ENCODE peak calls at places on chromosomes 7 and 10, in five cellular contexts. One of them, this sample, is unnamed. For H3K36me3, the result is how much of the 10 kb centered on the place peaks cover.

GRCh38 chr10:27413387-27413786 is 90.7 kb upstream of the RAB18 start:
- DNase-seq in fibroblast of lung: no peak
- DNase-seq in SK-N-SH: no peak
- DNase-seq in cardiac muscle cell: no peak
- DNase-seq in left lung: no peak
- DNase-seq in this sample: peak

GRCh38 chr7:4931932-4932331 is 27.1 kb downstream of the MMD2 start:
- DNase-seq in fibroblast of lung: no peak
- DNase-seq in cardiac muscle cell: peak
- DNase-seq in SK-N-SH: peak
- DNase-seq in left lung: no peak
- DNase-seq in this sample: peak

GRCh38 chr10:113686028-113686427 is 6.3 kb downstream of the CASP7 start:
- DNase-seq in fibroblast of lung: no peak
- DNase-seq in left lung: no peak
- DNase-seq in SK-N-SH: no peak
- DNase-seq in cardiac muscle cell: no peak
- DNase-seq in this sample: no peak

GRCh38 chr10:80382989-80383388 is 25.4 kb upstream of the PRXL2A start:
- DNase-seq in left lung: no peak
- DNase-seq in SK-N-SH: peak
- DNase-seq in fibroblast of lung: peak
- DNase-seq in cardiac muscle cell: peak
- DNase-seq in this sample: peak

GRCh38 chr7:2450198-2451107 is 25.7 kb downstream of the GRIFIN start:
- DNase-seq in fibroblast of lung: no peak
- DNase-seq in left lung: no peak
- DNase-seq in SK-N-SH: peak
- DNase-seq in cardiac muscle cell: no peak
- DNase-seq in this sample: peak

GRCh38 chr10:12699258-12699700 is 302.2 kb downstream of the CCDC3 start:
- DNase-seq in left lung: peak
- DNase-seq in cardiac muscle cell: no peak
- DNase-seq in fibroblast of lung: peak
- DNase-seq in SK-N-SH: no peak
- DNase-seq in this sample: no peak

GRCh38 chr10:32189400-32190084 is 133.3 kb upstream of the KIF5B start:
- DNase-seq in cardiac muscle cell: no peak
- DNase-seq in fibroblast of lung: peak
- DNase-seq in left lung: no peak
- DNase-seq in SK-N-SH: no peak
- DNase-seq in this sample: no peak

GRCh38 chr10:128881086-128881485 is 586.0 kb upstream of the MGMT start:
- DNase-seq in left lung: no peak
- DNase-seq in SK-N-SH: no peak
- DNase-seq in fibroblast of lung: no peak
- DNase-seq in cardiac muscle cell: no peak
- DNase-seq in this sample: no peak

GRCh38 chr7:25922296-25922695 is 229.7 kb upstream of the NFE2L3 start:
- DNase-seq in cardiac muscle cell: no peak
- DNase-seq in left lung: no peak
- DNase-seq in SK-N-SH: no peak
- DNase-seq in fibroblast of lung: no peak
- DNase-seq in this sample: no peak

GRCh38 chr7:156612930-156613329 is 27.6 kb upstream of the RNF32 start:
- DNase-seq in fibroblast of lung: no peak
- DNase-seq in SK-N-SH: no peak
- DNase-seq in cardiac muscle cell: no peak
- DNase-seq in left lung: no peak
- DNase-seq in this sample: no peak

GRCh38 chr7:21507627-21508343 is 35.1 kb upstream of the DNAH11 start:
- DNase-seq in fibroblast of lung: peak
- DNase-seq in SK-N-SH: peak
- DNase-seq in left lung: peak
- DNase-seq in cardiac muscle cell: peak
- DNase-seq in this sample: peak

GRCh38 chr10:123380491-123381085 is 226.4 kb downstream of the BUB3 start:
- DNase-seq in left lung: no peak
- DNase-seq in cardiac muscle cell: no peak
- DNase-seq in fibroblast of lung: peak
- DNase-seq in SK-N-SH: peak
- DNase-seq in this sample: no peak

GRCh38 chr10:97571622-97572021 is 957 bp upstream of the ANKRD2 start:
- DNase-seq in fibroblast of lung: no peak
- DNase-seq in SK-N-SH: no peak
- DNase-seq in left lung: peak
- DNase-seq in cardiac muscle cell: no peak
- DNase-seq in this sample: peak

GRCh38 chr10:73723516-73723915 is 20.7 kb upstream of the SEC24C start:
- DNase-seq in left lung: no peak
- DNase-seq in cardiac muscle cell: no peak
- DNase-seq in SK-N-SH: no peak
- DNase-seq in fibroblast of lung: no peak
- DNase-seq in this sample: no peak

GRCh38 chr10:46198516-46198915 is 88.3 kb upstream of the ANTXRL start:
- DNase-seq in SK-N-SH: no peak
- DNase-seq in fibroblast of lung: no peak
- DNase-seq in left lung: no peak
- DNase-seq in cardiac muscle cell: no peak
- DNase-seq in this sample: no peak

GRCh38 chr10:111103196-111103595 is 26.4 kb downstream of the ADRA2A start:
- DNase-seq in SK-N-SH: no peak
- DNase-seq in fibroblast of lung: no peak
- DNase-seq in cardiac muscle cell: no peak
- DNase-seq in left lung: no peak
- DNase-seq in this sample: no peak

GRCh38 chr7:28155019-28155660 is 25.5 kb downstream of the JAZF1 start:
- DNase-seq in SK-N-SH: no peak
- DNase-seq in cardiac muscle cell: no peak
- DNase-seq in left lung: no peak
- DNase-seq in fibroblast of lung: no peak
- DNase-seq in this sample: no peak

GRCh38 chr10:8137726-8138125 is 83.2 kb downstream of the GATA3 start:
- DNase-seq in left lung: no peak
- DNase-seq in fibroblast of lung: no peak
- DNase-seq in cardiac muscle cell: no peak
- DNase-seq in SK-N-SH: no peak
- DNase-seq in this sample: no peak

GRCh38 chr7:55508301-55509011 is 63.8 kb downstream of the VOPP1 start:
- DNase-seq in SK-N-SH: no peak
- DNase-seq in left lung: no peak
- DNase-seq in cardiac muscle cell: no peak
- DNase-seq in fibroblast of lung: no peak
- DNase-seq in this sample: no peak

GRCh38 chr7:101676956-101677355 is 47.9 kb upstream of the MYL10 start:
- DNase-seq in SK-N-SH: no peak
- DNase-seq in fibroblast of lung: no peak
- DNase-seq in left lung: no peak
- DNase-seq in cardiac muscle cell: no peak
- DNase-seq in this sample: peak

GRCh38 chr7:44819292-44819691 is 22.8 kb downstream of the PPIA start:
- DNase-seq in left lung: no peak
- DNase-seq in fibroblast of lung: no peak
- DNase-seq in SK-N-SH: peak
- DNase-seq in cardiac muscle cell: no peak
- DNase-seq in this sample: peak

GRCh38 chr7:25656581-25657026 is 428.3 kb upstream of the NPVF start:
- DNase-seq in cardiac muscle cell: no peak
- DNase-seq in SK-N-SH: peak
- DNase-seq in fibroblast of lung: peak
- DNase-seq in left lung: no peak
- DNase-seq in this sample: no peak

GRCh38 chr10:11035318-11035920 is 17.7 kb downstream of the CELF2 start:
- DNase-seq in cardiac muscle cell: no peak
- DNase-seq in left lung: no peak
- DNase-seq in SK-N-SH: no peak
- DNase-seq in fibroblast of lung: peak
- DNase-seq in this sample: peak

GRCh38 chr10:5291501-5292195 is 73.1 kb upstream of the UCN3 start:
- DNase-seq in SK-N-SH: no peak
- DNase-seq in left lung: peak
- DNase-seq in cardiac muscle cell: no peak
- DNase-seq in fibroblast of lung: peak
- DNase-seq in this sample: no peak

GRCh38 chr7:2819954-2820397 is 24.1 kb downstream of the GNA12 start:
- DNase-seq in SK-N-SH: no peak
- DNase-seq in cardiac muscle cell: no peak
- DNase-seq in fibroblast of lung: no peak
- DNase-seq in left lung: no peak
- DNase-seq in this sample: no peak

GRCh38 chr10:111209666-111210065 is 132.8 kb downstream of the ADRA2A start:
- DNase-seq in cardiac muscle cell: no peak
- DNase-seq in left lung: no peak
- DNase-seq in fibroblast of lung: no peak
- DNase-seq in SK-N-SH: peak
- DNase-seq in this sample: no peak

GRCh38 chr7:93279541-93279940 is 47.4 kb downstream of the VPS50 start:
- DNase-seq in left lung: no peak
- DNase-seq in cardiac muscle cell: no peak
- DNase-seq in fibroblast of lung: peak
- DNase-seq in SK-N-SH: no peak
- DNase-seq in this sample: no peak

GRCh38 chr10:1156616-1156886 is 100.4 kb downstream of the WDR37 start:
- DNase-seq in SK-N-SH: no peak
- DNase-seq in left lung: no peak
- DNase-seq in fibroblast of lung: no peak
- DNase-seq in cardiac muscle cell: no peak
- DNase-seq in this sample: peak

GRCh38 chr10:78121801-78122200 is 88.1 kb downstream of the RPS24 start:
- DNase-seq in left lung: no peak
- DNase-seq in SK-N-SH: no peak
- DNase-seq in cardiac muscle cell: no peak
- DNase-seq in fibroblast of lung: no peak
- DNase-seq in this sample: no peak

GRCh38 chr10:132907901-132908620 is 34.3 kb downstream of the CFAP46 start:
- DNase-seq in left lung: no peak
- DNase-seq in fibroblast of lung: no peak
- DNase-seq in SK-N-SH: no peak
- DNase-seq in cardiac muscle cell: no peak
- DNase-seq in this sample: no peak

GRCh38 chr7:122413339-122413738 is 108.8 kb upstream of the FEZF1 start:
- DNase-seq in SK-N-SH: no peak
- DNase-seq in cardiac muscle cell: peak
- DNase-seq in fibroblast of lung: no peak
- DNase-seq in left lung: no peak
- DNase-seq in this sample: no peak

GRCh38 chr7:80392229-80393169 is 119.4 kb downstream of the GNAT3 start:
- DNase-seq in fibroblast of lung: peak
- DNase-seq in SK-N-SH: peak
- DNase-seq in cardiac muscle cell: peak
- DNase-seq in left lung: no peak
- DNase-seq in this sample: no peak

GRCh38 chr10:104641150-104642000 is at the start of gene SORCS3:
- DNase-seq in cardiac muscle cell: peak
- DNase-seq in fibroblast of lung: peak
- DNase-seq in SK-N-SH: peak
- DNase-seq in left lung: no peak
- DNase-seq in this sample: peak

GRCh38 chr10:104640339-104641149 is 546 bp upstream of the SORCS3 start:
- DNase-seq in left lung: no peak
- DNase-seq in SK-N-SH: peak
- DNase-seq in cardiac muscle cell: peak
- DNase-seq in fibroblast of lung: no peak
- DNase-seq in this sample: peak

GRCh38 chr10:104642311-104643022 is 1.4 kb downstream of the SORCS3 start:
- DNase-seq in fibroblast of lung: peak
- DNase-seq in cardiac muscle cell: peak
- DNase-seq in left lung: no peak
- DNase-seq in SK-N-SH: peak
- DNase-seq in this sample: peak

GRCh38 chr10:104642001-104642270 is 846 bp downstream of the SORCS3 start:
- DNase-seq in fibroblast of lung: no peak
- DNase-seq in SK-N-SH: peak
- DNase-seq in left lung: no peak
- DNase-seq in cardiac muscle cell: no peak
- DNase-seq in this sample: no peak

GRCh38 chr10:104643023-104643663 is 2.1 kb downstream of the SORCS3 start:
- DNase-seq in left lung: no peak
- DNase-seq in fibroblast of lung: no peak
- DNase-seq in SK-N-SH: no peak
- DNase-seq in cardiac muscle cell: no peak
- DNase-seq in this sample: no peak
- H3K4me3 ChIP-seq in left lung: no peak
- H3K4me3 ChIP-seq in fibroblast of lung: no peak
- H3K4me3 ChIP-seq in SK-N-SH: no peak
- H3K4me3 ChIP-seq in cardiac muscle cell: peak
- H3K4me3 ChIP-seq in this sample: peak

GRCh38 chr10:15658099-15658702 is 61.5 kb downstream of the ITGA8 start:
- DNase-seq in fibroblast of lung: no peak
- DNase-seq in SK-N-SH: no peak
- DNase-seq in left lung: no peak
- DNase-seq in cardiac muscle cell: no peak
- DNase-seq in this sample: no peak

GRCh38 chr10:15661574-15661973 is 58.1 kb downstream of the ITGA8 start:
- DNase-seq in left lung: no peak
- DNase-seq in fibroblast of lung: no peak
- DNase-seq in SK-N-SH: no peak
- DNase-seq in cardiac muscle cell: no peak
- DNase-seq in this sample: no peak

GRCh38 chr10:15660990-15661389 is 58.7 kb downstream of the ITGA8 start:
- DNase-seq in SK-N-SH: no peak
- DNase-seq in cardiac muscle cell: no peak
- DNase-seq in left lung: no peak
- DNase-seq in fibroblast of lung: no peak
- DNase-seq in this sample: no peak
- H3K36me3 ChIP-seq in SK-N-SH: under half
- H3K36me3 ChIP-seq in cardiac muscle cell: under half
- H3K36me3 ChIP-seq in left lung: under half
- H3K36me3 ChIP-seq in fibroblast of lung: under half
- H3K36me3 ChIP-seq in this sample: under half

GRCh38 chr7:139153832-139154231 is 44.3 kb upstream of the ZC3HAV1 start:
- DNase-seq in cardiac muscle cell: no peak
- DNase-seq in left lung: no peak
- DNase-seq in fibroblast of lung: peak
- DNase-seq in SK-N-SH: no peak
- DNase-seq in this sample: no peak

GRCh38 chr7:139152149-139152548 is 42.6 kb upstream of the ZC3HAV1 start:
- DNase-seq in left lung: no peak
- DNase-seq in cardiac muscle cell: no peak
- DNase-seq in fibroblast of lung: no peak
- DNase-seq in SK-N-SH: no peak
- DNase-seq in this sample: no peak
- H3K4me3 ChIP-seq in left lung: no peak
- H3K4me3 ChIP-seq in cardiac muscle cell: no peak
- H3K4me3 ChIP-seq in fibroblast of lung: no peak
- H3K4me3 ChIP-seq in SK-N-SH: no peak
- H3K4me3 ChIP-seq in this sample: no peak

DNA sequence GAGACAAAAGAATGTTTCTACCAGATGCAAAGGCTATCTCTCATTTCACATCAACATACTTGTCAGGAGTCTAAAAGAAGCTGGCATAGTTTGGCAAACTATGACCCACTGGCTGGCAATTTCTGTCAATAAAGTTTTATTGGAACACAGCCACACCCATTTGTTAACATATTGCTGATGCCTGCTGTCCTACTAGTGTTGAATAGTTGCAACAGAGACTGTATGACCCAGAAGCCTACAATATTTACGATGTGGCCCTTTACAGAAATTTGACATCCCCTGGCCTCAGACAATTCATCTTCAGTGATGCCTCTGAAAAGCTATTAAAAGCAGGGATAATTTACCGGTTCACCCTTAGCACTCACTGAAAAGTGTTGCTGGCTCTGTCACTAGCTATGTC is 155.2 kb downstream of the ARID5B start:
- DNase-seq in SK-N-SH: no peak
- DNase-seq in left lung: no peak
- DNase-seq in fibroblast of lung: no peak
- DNase-seq in cardiac muscle cell: no peak
- DNase-seq in this sample: no peak
- H3K36me3 ChIP-seq in SK-N-SH: half or more
- H3K36me3 ChIP-seq in left lung: under half
- H3K36me3 ChIP-seq in fibroblast of lung: under half
- H3K36me3 ChIP-seq in cardiac muscle cell: under half
- H3K36me3 ChIP-seq in this sample: under half